ENCODE peak calls at places on chromosome 3, in eight cellular contexts. T, L, I, H, B, O, E and Z are unnamed samples.

GRCh38 chr3:135806342-135806741 is 159.2 kb upstream of the PPP2R3A start:
- DNase-seq in T (no peak), L (no peak), I (no peak), H (no peak), B (no peak), O (peak; percentile 35), E (no peak), Z (no peak)

GRCh38 chr3:168047190-168047795 is 48.4 kb downstream of the GOLIM4 start:
- DNase-seq in T (no peak), L (peak; percentile 57), I (peak; percentile 54), H (no peak), B (peak; percentile 86), O (peak; percentile 98), E (no peak), Z (peak; percentile 74)

GRCh38 chr3:173249457-173249856 is 108.4 kb upstream of the SPATA16 start:
- DNase-seq in T (no peak), L (no peak), I (no peak), H (no peak), B (no peak), O (no peak), E (no peak), Z (no peak)

GRCh38 chr3:15479602-15480248 is 41.8 kb downstream of the COLQ start:
- DNase-seq in T (no peak), L (no peak), I (no peak), H (no peak), B (no peak), O (no peak), E (no peak), Z (no peak)

GRCh38 chr3:109825971-109826810 is 488.8 kb upstream of the DPPA4 start:
- DNase-seq in T (no peak), L (no peak), I (no peak), H (no peak), B (no peak), O (no peak), E (no peak), Z (no peak)

GRCh38 chr3:34782876-34783275 is 856.4 kb upstream of the ARPP21 start:
- DNase-seq in T (no peak), L (no peak), I (no peak), H (no peak), B (no peak), O (no peak), E (no peak), Z (no peak)

GRCh38 chr3:148789156-148789555 is 38.5 kb upstream of the CPB1 start:
- DNase-seq in T (no peak), L (no peak), I (no peak), H (no peak), B (peak; percentile 6), O (no peak), E (no peak), Z (no peak)

GRCh38 chr3:43413676-43414368 is 127.5 kb downstream of the SNRK start:
- DNase-seq in T (no peak), L (no peak), I (no peak), H (no peak), B (peak; percentile 56), O (no peak), E (no peak), Z (no peak)

GRCh38 chr3:175179055-175179454 is 319.9 kb downstream of the NAALADL2 start:
- DNase-seq in T (no peak), L (no peak), I (no peak), H (no peak), B (peak; percentile 18), O (no peak), E (no peak), Z (peak; percentile 31)

GRCh38 chr3:195542261-195542660 is 864 bp downstream of the PPP1R2 start:
- DNase-seq in T (no peak), L (peak; percentile 35), I (peak; percentile 55), H (peak; percentile 15), B (peak; percentile 36), O (peak; percentile 59), E (no peak), Z (no peak)

GRCh38 chr3:51311055-51311454 is 74.0 kb upstream of the MANF start:
- DNase-seq in T (no peak), L (peak; percentile 31), I (peak; percentile 22), H (no peak), B (peak; percentile 40), O (peak; percentile 1), E (no peak), Z (peak; percentile 20)

GRCh38 chr3:194340757-194341400 is 10.2 kb downstream of the CPN2 start:
- DNase-seq in T (no peak), L (no peak), I (no peak), H (no peak), B (no peak), O (no peak), E (no peak), Z (no peak)

GRCh38 chr3:22886394-22886793 is 316.7 kb upstream of the UBE2E2 start:
- DNase-seq in T (no peak), L (no peak), I (no peak), H (no peak), B (no peak), O (no peak), E (no peak), Z (no peak)

GRCh38 chr3:10370429-10370828 is 49.5 kb upstream of the SEC13 start:
- DNase-seq in T (no peak), L (no peak), I (no peak), H (no peak), B (no peak), O (peak; percentile 11), E (no peak), Z (no peak)

GRCh38 chr3:59653405-59654119 is 603.7 kb upstream of the CFAP20DC start:
- DNase-seq in T (no peak), L (no peak), I (no peak), H (no peak), B (no peak), O (no peak), E (no peak), Z (no peak)